ENCODE peak calls at places on chromosomes 11 and 22, in four cellular contexts. B, O, A and V are unnamed samples.

GRCh38 chr11:123579482-123579812 is 75.0 kb downstream of the SCN3B start:
- DNase-seq in B (no peak), A (no peak), O (no peak), V (no peak)

GRCh38 chr11:96215094-96215782 is 127.8 kb downstream of the MAML2 start:
- DNase-seq in A (peak), B (no peak), O (peak), V (no peak)

GRCh38 chr11:106091480-106092123 is 14.1 kb downstream of the AASDHPPT start:
- DNase-seq in A (no peak), B (no peak), O (peak), V (no peak)

GRCh38 chr22:42300286-42301071 is 30.0 kb upstream of the TCF20 start:
- DNase-seq in O (no peak), B (no peak), A (no peak), V (no peak)

GRCh38 chr11:88508558-88508807 is 170.9 kb upstream of the CTSC start:
- DNase-seq in B (no peak), A (no peak), O (no peak), V (no peak)

GRCh38 chr22:29859976-29860766 is 22.1 kb upstream of the ASCC2 start:
- DNase-seq in B (no peak), A (no peak), O (no peak), V (no peak)

GRCh38 chr11:4851033-4851432 is 2.0 kb upstream of the OR51S1 start:
- DNase-seq in A (no peak), B (no peak), O (peak), V (no peak)

GRCh38 chr22:41746563-41747400 is 47.5 kb downstream of the MEI1 start:
- DNase-seq in B (peak), O (peak), A (peak), V (peak)

GRCh38 chr11:57256119-57256518 is 19.1 kb upstream of the APLNR start:
- DNase-seq in O (no peak), A (no peak), B (no peak), V (no peak)

GRCh38 chr11:67282876-67283371 is 6.2 kb upstream of the ANKRD13D start:
- DNase-seq in B (no peak), O (no peak), A (no peak), V (no peak)

GRCh38 chr11:75524576-75525432 is 937 bp downstream of the GDPD5 start:
- DNase-seq in O (peak), B (no peak), A (no peak), V (peak)

GRCh38 chr11:113618360-113618759 is 87.7 kb downstream of the TMPRSS5 start:
- DNase-seq in A (no peak), B (no peak), O (peak), V (no peak)

GRCh38 chr11:113256431-113257227 is 57.8 kb upstream of the TTC12 start:
- DNase-seq in A (no peak), B (no peak), O (no peak), V (no peak)

GRCh38 chr22:37643225-37643847 is 3.9 kb downstream of the SH3BP1 start:
- DNase-seq in B (no peak), A (peak), O (peak), V (peak)

GRCh38 chr11:65653229-65654225 is 9.2 kb downstream of the RELA start:
- DNase-seq in O (no peak), A (no peak), B (peak), V (no peak)

GRCh38 chr22:46625843-46626349 is 5.7 kb downstream of the GRAMD4 start:
- DNase-seq in B (no peak), O (no peak), A (no peak), V (no peak)

GRCh38 chr11:47325271-47326041 is 27.0 kb downstream of the MYBPC3 start:
- DNase-seq in B (no peak), O (no peak), A (no peak), V (no peak)

GRCh38 chr22:25903294-25903693 is 161.3 kb downstream of the MYO18B start:
- DNase-seq in O (no peak), B (no peak), A (peak), V (peak)

GRCh38 chr11:68946416-68947090 is 34.2 kb downstream of the MRGPRD start:
- DNase-seq in A (peak), O (peak), B (no peak), V (no peak)

GRCh38 chr11:29282088-29282487 is 734.7 kb downstream of the KCNA4 start:
- DNase-seq in B (peak), O (peak), A (peak), V (no peak)

GRCh38 chr11:47233989-47234668 is 14.5 kb downstream of the ACP2 start:
- DNase-seq in O (peak), B (peak), A (peak), V (no peak)

GRCh38 chr22:44580176-44580575 is 82.1 kb upstream of the RTL6 start:
- DNase-seq in A (no peak), O (no peak), B (no peak), V (no peak)

GRCh38 chr11:17476317-17477083 is at the start of gene ABCC8:
- DNase-seq in O (no peak), A (peak), B (no peak), V (peak)

GRCh38 chr11:110295487-110296225 is 758 bp downstream of the RDX start:
- DNase-seq in O (peak), A (peak), B (no peak), V (peak)

GRCh38 chr11:111663820-111664219 is 61.6 kb downstream of the SIK2 start:
- DNase-seq in B (no peak), A (no peak), O (no peak), V (no peak)

GRCh38 chr22:27673839-27674238 is 127.7 kb downstream of the MN1 start:
- DNase-seq in A (no peak), B (no peak), O (no peak), V (no peak)

GRCh38 chr11:70675697-70676374 is 277.5 kb downstream of the CTTN start:
- DNase-seq in B (no peak), A (peak), O (no peak), V (no peak)

GRCh38 chr22:44025171-44026065 is 1.3 kb downstream of the PARVB start:
- DNase-seq in A (no peak), B (no peak), O (no peak), V (no peak)

GRCh38 chr11:75148436-75148983 is 2.4 kb upstream of the SLCO2B1 start:
- DNase-seq in A (no peak), B (no peak), O (no peak), V (no peak)

GRCh38 chr22:32949719-32950118 is 108.5 kb downstream of the SYN3 start:
- DNase-seq in B (peak), O (no peak), A (no peak), V (no peak)

GRCh38 chr11:96388891-96389603 is 665 bp downstream of the CCDC82 start:
- DNase-seq in A (no peak), O (no peak), B (peak), V (peak)

GRCh38 chr11:106983251-106983650 is 35.0 kb downstream of the GUCY1A2 start:
- DNase-seq in A (no peak), B (no peak), O (no peak), V (no peak)

GRCh38 chr22:23037429-23038333 is 32.6 kb upstream of the GNAZ start:
- DNase-seq in O (no peak), A (no peak), B (no peak), V (no peak)
- TF ChIP-seq BHLHE40 in O (no peak), A (no peak), B (no peak), V (no peak)

DNA sequence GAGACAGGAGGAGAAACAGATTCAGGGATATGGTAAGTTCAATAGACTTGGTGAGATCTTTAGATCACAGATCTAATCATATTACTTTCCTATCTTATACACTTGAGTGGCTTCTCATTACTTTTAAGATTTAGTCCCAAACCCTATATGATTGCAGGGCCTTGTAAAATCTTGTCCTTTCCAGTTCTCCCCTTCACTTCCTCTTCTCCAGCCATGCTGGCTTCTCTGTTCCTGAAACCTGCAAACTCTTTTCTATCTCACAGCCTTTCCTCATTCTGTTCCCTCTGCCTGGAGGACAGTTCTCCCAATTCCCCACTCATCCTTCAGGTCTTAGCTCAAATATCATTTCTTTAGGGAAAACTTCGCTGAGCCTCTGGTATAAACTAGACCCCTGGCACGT is 65.9 kb upstream of the BIRC3 start:
- DNase-seq in B (no peak), O (no peak), A (no peak), V (no peak)
- TF ChIP-seq BHLHE40 in B (no peak), O (no peak), A (no peak), V (no peak)

GRCh38 chr11:7851391-7851790 is 54.6 kb upstream of the OR5P2 start:
- DNase-seq in B (peak), A (no peak), O (no peak), V (no peak)
- TF ChIP-seq BHLHE40 in B (no peak), A (no peak), O (no peak), V (no peak)

DNA sequence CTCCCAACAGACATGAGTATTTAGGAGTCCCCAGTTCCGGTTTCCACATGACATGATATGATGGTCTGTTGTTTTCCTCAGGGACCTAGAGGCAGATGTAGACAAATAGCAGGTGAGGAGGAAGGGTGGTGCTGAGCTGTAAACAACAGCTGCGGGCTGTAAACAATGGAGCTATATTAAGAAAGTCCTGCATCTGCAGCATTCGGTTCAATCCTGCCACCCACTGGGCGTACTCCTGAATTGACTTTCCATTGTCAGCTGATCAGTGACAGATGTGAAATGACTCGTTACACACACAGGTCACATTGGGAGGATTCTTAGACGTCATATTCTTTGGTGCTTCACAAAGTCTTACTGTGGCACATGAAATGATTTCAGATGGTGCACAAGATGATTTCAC is 26.8 kb upstream of the RAG1 start:
- DNase-seq in A (peak), B (peak), O (peak), V (peak)
- TF ChIP-seq BHLHE40 in A (no peak), B (no peak), O (no peak), V (no peak)

GRCh38 chr11:93541884-93542752 is 1.1 kb downstream of the SMCO4 start:
- DNase-seq in B (peak), O (peak), A (peak), V (peak)
- TF ChIP-seq BHLHE40 in B (no peak), O (no peak), A (no peak), V (no peak)